ENCODE peak calls at places on chromosomes 1 and 21, in seven cellular contexts. J, O, Q, X, C, V and S are unnamed samples.
A peak's percentile ranks its signal among the peaks of the same experiment; 100 is the strongest.

GRCh38 chr21:45386336-45386727 is 18.6 kb upstream of the COL18A1 start:
- DNase-seq in J (no peak), O (no peak), Q (no peak), X (no peak), C (no peak), V (peak; percentile 49), S (no peak)

GRCh38 chr1:2300851-2301606 is 72.9 kb downstream of the SKI start:
- DNase-seq in J (peak; percentile 74), O (peak; percentile 86), Q (no peak), X (no peak), C (peak; percentile 76), V (peak; percentile 91), S (no peak)

GRCh38 chr1:119978018-119978505 is 81.7 kb upstream of the ADAM30 start:
- DNase-seq in J (no peak), O (no peak), Q (no peak), X (no peak), C (no peak), V (no peak), S (no peak)

GRCh38 chr1:1630965-1631792 is 794 bp upstream of the MMP23B start:
- DNase-seq in J (peak; percentile 42), O (peak; percentile 60), Q (peak; percentile 57), X (no peak), C (no peak), V (peak; percentile 89), S (no peak)

GRCh38 chr1:223712856-223713494 is 636 bp downstream of the CAPN2 start:
- DNase-seq in J (no peak), O (peak; percentile 57), Q (no peak), X (no peak), C (no peak), V (peak; percentile 74), S (no peak)

GRCh38 chr1:27789511-27790154 is 16.6 kb downstream of the STX12 start:
- DNase-seq in J (peak; percentile 59), O (no peak), Q (no peak), X (no peak), C (no peak), V (no peak), S (no peak)

GRCh38 chr1:187044393-187044792 is 215.6 kb downstream of the PLA2G4A start:
- DNase-seq in J (no peak), O (no peak), Q (no peak), X (no peak), C (no peak), V (no peak), S (no peak)

GRCh38 chr1:35029756-35030155 is 2.0 kb downstream of the ZMYM6 start:
- DNase-seq in J (no peak), O (no peak), Q (no peak), X (no peak), C (no peak), V (no peak), S (no peak)

GRCh38 chr1:82604524-82604923 is 803.8 kb downstream of the ADGRL2 start:
- DNase-seq in J (no peak), O (no peak), Q (no peak), X (no peak), C (no peak), V (no peak), S (no peak)

GRCh38 chr1:22223176-22223575 is 80.3 kb upstream of the WNT4 start:
- DNase-seq in J (no peak), O (no peak), Q (no peak), X (no peak), C (no peak), V (no peak), S (no peak)

GRCh38 chr1:150973258-150973825 is 1.3 kb downstream of the CERS2 start:
- DNase-seq in J (peak; percentile 29), O (peak; percentile 20), Q (peak; percentile 58), X (no peak), C (no peak), V (no peak), S (no peak)

GRCh38 chr1:209769171-209769904 is 13.5 kb downstream of the TRAF3IP3 start:
- DNase-seq in J (no peak), O (peak; percentile 69), Q (peak; percentile 31), X (no peak), C (peak; percentile 75), V (peak; percentile 88), S (no peak)

GRCh38 chr1:94259635-94260289 is 22.4 kb upstream of the ARHGAP29 start:
- DNase-seq in J (no peak), O (no peak), Q (no peak), X (no peak), C (no peak), V (no peak), S (no peak)

GRCh38 chr1:70090875-70091274 is 114.5 kb downstream of the LRRC40 start:
- DNase-seq in J (no peak), O (no peak), Q (no peak), X (no peak), C (no peak), V (no peak), S (no peak)

GRCh38 chr1:236168716-236169429 is 26.5 kb downstream of the GPR137B start:
- DNase-seq in J (peak; percentile 52), O (no peak), Q (no peak), X (peak; percentile 92), C (no peak), V (peak; percentile 79), S (peak; percentile 48)
- TF ChIP-seq POLR2AphosphoS5 in J (no peak), O (no peak), Q (no peak), X (no peak), C (peak; percentile 32), V (no peak), S (no peak)

GRCh38 chr1:116694524-116694923 is 27.0 kb upstream of the IGSF3 start:
- DNase-seq in J (no peak), O (no peak), Q (no peak), X (no peak), C (no peak), V (no peak), S (no peak)
- TF ChIP-seq POLR2AphosphoS5 in J (no peak), O (no peak), Q (no peak), X (no peak), C (no peak), V (no peak), S (no peak)

DNA sequence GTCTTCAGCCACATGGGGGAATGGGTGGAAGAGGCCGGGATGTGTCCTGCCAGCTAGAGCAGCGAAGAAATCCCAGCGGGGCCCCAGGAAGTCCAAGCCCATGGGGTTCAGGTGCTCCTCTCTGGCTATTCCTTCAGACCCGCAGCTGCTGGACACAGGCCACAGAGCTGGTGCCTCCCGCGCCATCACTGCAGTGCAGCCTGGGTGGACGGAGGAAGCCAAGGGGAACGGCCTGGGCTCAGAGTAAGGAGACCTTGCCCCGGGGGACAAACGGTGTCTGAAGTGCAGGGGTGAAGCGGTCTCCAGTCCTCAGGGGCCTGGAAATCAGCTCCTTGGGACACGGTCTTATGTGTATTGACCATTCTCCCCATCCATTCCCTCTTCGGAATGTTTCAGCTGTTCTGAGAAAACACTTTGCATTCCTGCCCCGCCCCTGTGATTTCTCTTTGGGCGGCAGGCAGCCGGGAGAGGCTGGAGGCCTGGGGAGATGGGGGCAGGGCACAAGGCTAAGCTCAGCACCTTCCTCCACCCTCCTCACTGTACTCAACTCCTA is 18.4 kb downstream of the MTHFR start:
- DNase-seq in J (peak; percentile 81), O (peak; percentile 66), Q (no peak), X (no peak), C (no peak), V (peak; percentile 81), S (no peak)
- TF ChIP-seq POLR2AphosphoS5 in J (peak; percentile 74), O (peak; percentile 42), Q (no peak), X (no peak), C (no peak), V (no peak), S (no peak)

GRCh38 chr1:33349778-33350610 is 29.1 kb upstream of the A3GALT2 start:
- DNase-seq in J (peak; percentile 89), O (peak; percentile 89), Q (peak; percentile 98), X (no peak), C (no peak), V (peak; percentile 95), S (peak; percentile 62)
- TF ChIP-seq POLR2AphosphoS5 in J (peak; percentile 74), O (peak; percentile 75), Q (peak; percentile 91), X (peak; percentile 76), C (peak; percentile 84), V (peak; percentile 67), S (peak; percentile 76)

DNA sequence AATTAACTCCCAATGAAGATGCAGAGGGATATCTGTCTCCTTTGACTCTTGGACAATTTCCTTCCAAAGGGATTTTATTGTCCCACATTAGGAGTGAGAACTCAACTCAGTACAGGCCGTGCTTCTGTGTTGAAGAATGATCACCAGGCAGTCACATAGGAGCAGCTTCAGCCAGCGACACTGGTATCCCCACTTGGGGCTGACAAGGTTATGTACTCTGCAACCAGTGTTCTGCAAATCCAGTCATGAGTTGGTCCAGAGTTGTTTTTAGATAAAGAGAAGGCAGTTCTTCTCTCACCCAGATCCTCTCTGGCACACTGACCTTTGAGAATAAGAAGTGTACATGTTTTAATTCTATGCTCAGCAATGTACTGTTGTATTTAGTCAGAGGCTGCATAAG is 415.8 kb downstream of the SETD4 start:
- DNase-seq in J (no peak), O (no peak), Q (no peak), X (no peak), C (no peak), V (no peak), S (no peak)
- TF ChIP-seq POLR2AphosphoS5 in J (no peak), O (no peak), Q (no peak), X (no peak), C (no peak), V (no peak), S (no peak)

DNA sequence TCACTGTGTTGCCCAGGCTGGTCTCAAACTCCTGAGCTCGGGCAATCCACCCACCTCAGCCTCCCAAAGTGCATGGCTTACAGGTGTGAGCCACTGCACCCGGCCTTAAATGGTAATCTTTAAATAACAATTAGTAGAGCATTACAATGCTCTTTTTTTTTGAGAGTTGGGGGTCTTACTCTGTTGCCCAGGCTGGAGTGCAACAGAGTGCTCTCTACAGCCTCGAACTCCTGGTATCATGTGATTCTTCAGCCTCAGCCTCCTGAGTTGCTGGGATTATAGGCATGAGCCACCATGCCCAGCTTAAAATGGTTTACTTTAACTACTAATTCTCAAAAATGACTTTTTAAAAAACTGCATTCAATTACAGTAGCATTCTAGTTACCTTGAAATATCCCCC is 52.2 kb downstream of the PIK3R3 start:
- DNase-seq in J (no peak), O (no peak), Q (no peak), X (no peak), C (no peak), V (no peak), S (no peak)
- TF ChIP-seq POLR2AphosphoS5 in J (no peak), O (no peak), Q (no peak), X (no peak), C (no peak), V (no peak), S (no peak)

DNA sequence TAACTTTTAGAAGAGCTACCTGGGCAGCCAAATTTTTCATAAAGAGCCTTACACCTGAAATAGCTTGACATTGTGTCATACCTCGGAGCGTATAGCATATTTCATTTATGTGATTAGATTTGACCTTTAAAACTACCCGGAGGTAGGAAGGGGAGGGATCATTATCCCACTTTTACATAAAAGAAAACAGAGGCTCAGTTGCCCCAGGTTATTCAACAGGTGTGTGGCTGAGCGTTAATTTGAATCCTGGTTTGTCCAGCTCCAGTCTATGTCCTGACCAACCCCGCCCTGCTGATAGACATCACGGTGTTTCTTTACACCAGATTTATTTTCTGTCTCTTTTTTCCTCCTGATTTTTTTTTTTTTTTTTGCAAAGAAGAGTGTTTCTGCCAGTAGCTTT is 39.7 kb downstream of the PBX1 start:
- DNase-seq in J (no peak), O (peak; percentile 26), Q (no peak), X (no peak), C (no peak), V (no peak), S (no peak)
- TF ChIP-seq POLR2AphosphoS5 in J (no peak), O (no peak), Q (no peak), X (no peak), C (no peak), V (no peak), S (no peak)